ENCODE peak calls at places on chromosomes 12 and 14, in eight cellular contexts. A is endothelial cell; M is H4; W is fibroblast of gingiva; L is left ventricle myocardium inferior; N is brain microvascular endothelial cell; J is CD8-positive, alpha-beta memory T cell; H is activated CD4-positive, alpha-beta T cell treated with anti-CD3 and anti-CD28 coated beads, Interleukin-2, amount 10 ng/mL, durations not matched to agents 7 days and 5 days. K is an unnamed sample.

GRCh38 chr14:60655898-60656754 is 6.8 kb upstream of the SIX1 start:
- DNase-seq in H (no peak), A (peak; percentile 18), L (no peak), N (no peak), W (no peak), M (no peak), J (no peak), K (no peak)

GRCh38 chr14:70785556-70785955 is 23.8 kb downstream of the MAP3K9 start:
- DNase-seq in M (no peak), W (no peak), N (peak; percentile 11), J (no peak), A (no peak), L (no peak), H (no peak), K (no peak)

GRCh38 chr12:96466939-96467751 is 22.2 kb upstream of the CFAP54 start:
- DNase-seq in M (peak; percentile 45), L (no peak), N (peak; percentile 36), W (no peak), H (no peak), A (no peak), J (no peak), K (no peak)

GRCh38 chr12:42477931-42478330 is 111.6 kb downstream of the PRICKLE1 start:
- DNase-seq in H (no peak), W (no peak), N (no peak), A (no peak), J (no peak), L (no peak), M (peak; percentile 10), K (no peak)

GRCh38 chr12:74415633-74416032 is 122.0 kb upstream of the ATXN7L3B start:
- DNase-seq in A (peak; percentile 14), J (no peak), H (no peak), M (peak; percentile 52), W (no peak), N (peak; percentile 28), L (no peak), K (peak; percentile 41)

GRCh38 chr12:13713746-13714400 is 267.5 kb downstream of the GRIN2B start:
- DNase-seq in H (no peak), J (no peak), M (no peak), N (no peak), A (no peak), W (no peak), L (no peak), K (no peak)

GRCh38 chr12:26471560-26471959 is 276.2 kb downstream of the SSPN start:
- DNase-seq in A (no peak), M (peak; percentile 7), W (peak; percentile 34), N (peak; percentile 13), L (no peak), J (no peak), H (no peak), K (peak; percentile 94)

GRCh38 chr12:88495031-88495430 is 85.2 kb downstream of the KITLG start:
- DNase-seq in J (no peak), N (no peak), M (no peak), W (no peak), L (no peak), H (no peak), A (no peak), K (no peak)

GRCh38 chr14:90774316-90774715 is 41.9 kb downstream of the TTC7B start:
- DNase-seq in L (no peak), N (no peak), A (no peak), W (no peak), M (no peak), H (no peak), J (no peak), K (no peak)

GRCh38 chr12:15662983-15663659 is 126.1 kb downstream of the EPS8 start:
- DNase-seq in N (no peak), W (no peak), A (no peak), H (no peak), J (no peak), M (no peak), L (no peak), K (no peak)

GRCh38 chr12:70556179-70556869 is 80.9 kb downstream of the PTPRB start:
- DNase-seq in A (no peak), H (no peak), N (no peak), J (no peak), L (no peak), W (no peak), M (no peak), K (no peak)

GRCh38 chr12:24964342-24964741 is 15.4 kb upstream of the BCAT1 start:
- DNase-seq in W (no peak), A (no peak), J (no peak), L (no peak), M (no peak), N (no peak), H (no peak), K (no peak)

GRCh38 chr12:6284273-6284672 is 26.2 kb upstream of the PLEKHG6 start:
- DNase-seq in J (no peak), H (no peak), A (no peak), L (no peak), M (no peak), N (no peak), W (no peak), K (no peak)

GRCh38 chr12:22626429-22626828 is 1.5 kb downstream of the ETNK1 start:
- DNase-seq in J (no peak), N (peak; percentile 16), A (no peak), W (peak; percentile 14), M (no peak), H (peak; percentile 28), L (no peak), K (peak; percentile 4)

GRCh38 chr12:1691123-1692007 is 495 bp downstream of the ADIPOR2 start:
- DNase-seq in H (peak; percentile 27), M (no peak), J (no peak), L (peak; percentile 41), A (peak; percentile 46), W (peak; percentile 21), N (no peak), K (peak; percentile 29)

GRCh38 chr12:11973396-11973795 is 97.3 kb upstream of the BCL2L14 start:
- DNase-seq in W (no peak), N (no peak), L (no peak), H (no peak), M (no peak), J (no peak), A (no peak), K (no peak)

GRCh38 chr14:101347893-101348777 is 213.2 kb upstream of the DIO3 start:
- DNase-seq in M (no peak), L (no peak), A (no peak), N (no peak), H (no peak), J (no peak), W (no peak), K (no peak)

GRCh38 chr12:79655036-79655435 is 35.7 kb downstream of the PAWR start:
- DNase-seq in J (no peak), L (no peak), A (no peak), H (no peak), N (no peak), M (no peak), W (no peak), K (no peak)

GRCh38 chr12:102501773-102502172 is 21.4 kb upstream of the IGF1 start:
- DNase-seq in W (no peak), A (no peak), M (no peak), L (no peak), H (no peak), J (no peak), N (no peak), K (no peak)

GRCh38 chr12:12837025-12837872 is 24.1 kb downstream of the DDX47 start:
- DNase-seq in J (no peak), M (peak; percentile 78), A (peak; percentile 12), N (peak; percentile 79), W (peak; percentile 59), H (peak; percentile 37), L (no peak), K (peak; percentile 54)

GRCh38 chr12:7837366-7837765 is 35.3 kb downstream of the SLC2A14 start:
- DNase-seq in H (no peak), W (no peak), N (no peak), J (no peak), M (no peak), L (no peak), A (no peak), K (no peak)

GRCh38 chr12:121376754-121377697 is 22.9 kb upstream of the RNF34 start:
- DNase-seq in J (no peak), N (no peak), L (no peak), W (no peak), M (no peak), A (no peak), H (no peak), K (no peak)

GRCh38 chr12:94689002-94689645 is 38.8 kb upstream of the TMCC3 start:
- DNase-seq in J (no peak), A (no peak), N (peak; percentile 45), H (no peak), L (no peak), W (peak; percentile 41), M (no peak), K (no peak)

GRCh38 chr14:100381386-100382105 is 58.4 kb downstream of the SLC25A47 start:
- DNase-seq in W (no peak), N (no peak), M (no peak), A (no peak), L (no peak), J (no peak), H (no peak), K (no peak)

GRCh38 chr14:93723001-93723400 is 65.3 kb downstream of the PRIMA1 start:
- DNase-seq in M (no peak), J (no peak), A (no peak), W (no peak), L (no peak), H (no peak), N (no peak), K (no peak)

GRCh38 chr12:107564946-107565345 is 120.7 kb upstream of the PWP1 start:
- DNase-seq in H (peak; percentile 17), A (peak; percentile 33), L (no peak), N (peak; percentile 27), M (peak; percentile 16), J (no peak), W (no peak), K (no peak)

GRCh38 chr12:93476555-93476954 is 9.2 kb downstream of the MRPL42 start:
- DNase-seq in H (no peak), A (no peak), M (no peak), N (no peak), J (no peak), L (no peak), W (no peak), K (no peak)

GRCh38 chr12:117100251-117100650 is 1.0 kb upstream of the TESC start:
- DNase-seq in W (no peak), H (no peak), A (no peak), M (no peak), N (no peak), L (no peak), J (no peak), K (no peak)

GRCh38 chr14:103530390-103530789 is 1.4 kb downstream of the TRMT61A start:
- DNase-seq in H (peak; percentile 43), N (no peak), M (no peak), A (no peak), J (no peak), W (no peak), L (no peak), K (peak; percentile 17)

GRCh38 chr12:15336772-15337553 is 14.7 kb downstream of the PTPRO start:
- DNase-seq in N (peak; percentile 56), M (peak; percentile 20), A (no peak), H (no peak), L (no peak), W (peak; percentile 38), J (no peak), K (no peak)

GRCh38 chr12:5780536-5780935 is 164.5 kb downstream of the ANO2 start:
- DNase-seq in L (no peak), H (no peak), M (no peak), J (no peak), N (no peak), A (no peak), W (no peak), K (no peak)

GRCh38 chr12:62813031-62813829 is 121.7 kb downstream of the PPM1H start:
- DNase-seq in H (peak; percentile 22), J (no peak), N (peak; percentile 50), L (peak; percentile 68), M (peak; percentile 65), W (peak; percentile 70), A (peak; percentile 40), K (peak; percentile 88)

GRCh38 chr12:104751024-104751570 is 207.0 kb downstream of the SLC41A2 start:
- DNase-seq in L (no peak), A (no peak), W (no peak), H (no peak), M (no peak), J (no peak), N (no peak), K (no peak)

GRCh38 chr14:92460916-92461579 is 52.5 kb upstream of the RIN3 start:
- DNase-seq in N (peak; percentile 57), M (no peak), H (no peak), A (no peak), L (peak; percentile 51), W (peak; percentile 58), J (no peak), K (no peak)